ENCODE peak calls at places on chromosomes 6 and 20, in six cellular contexts. One of them, this sample, is unnamed.

GRCh38 chr6:161836643-161837448 is 563.0 kb upstream of the AGPAT4 start:
- DNase-seq in effector CD8-positive, alpha-beta T cell: no peak
- DNase-seq in GF-D8: no peak
- DNase-seq in memory B cell: no peak
- DNase-seq in naive thymus-derived CD4-positive, alpha-beta T cell: no peak
- DNase-seq in HCT116: peak
- DNase-seq in this sample: no peak

GRCh38 chr20:61901421-61902212 is 164.1 kb downstream of the TAF4 start:
- DNase-seq in effector CD8-positive, alpha-beta T cell: no peak
- DNase-seq in GF-D8: no peak
- DNase-seq in memory B cell: no peak
- DNase-seq in naive thymus-derived CD4-positive, alpha-beta T cell: no peak
- DNase-seq in HCT116: no peak
- DNase-seq in this sample: no peak

GRCh38 chr6:5302220-5302946 is 41.1 kb downstream of the FARS2 start:
- DNase-seq in effector CD8-positive, alpha-beta T cell: no peak
- DNase-seq in GF-D8: peak
- DNase-seq in memory B cell: no peak
- DNase-seq in naive thymus-derived CD4-positive, alpha-beta T cell: no peak
- DNase-seq in HCT116: no peak
- DNase-seq in this sample: peak

GRCh38 chr6:36442671-36443497 is at the start of the genes KCTD20 and PXT1:
- DNase-seq in effector CD8-positive, alpha-beta T cell: peak
- DNase-seq in GF-D8: peak
- DNase-seq in memory B cell: peak
- DNase-seq in naive thymus-derived CD4-positive, alpha-beta T cell: peak
- DNase-seq in HCT116: peak
- DNase-seq in this sample: peak

GRCh38 chr20:3433720-3434119 is 26.3 kb upstream of the DNAAF9 start:
- DNase-seq in effector CD8-positive, alpha-beta T cell: no peak
- DNase-seq in GF-D8: no peak
- DNase-seq in memory B cell: no peak
- DNase-seq in naive thymus-derived CD4-positive, alpha-beta T cell: no peak
- DNase-seq in HCT116: no peak
- DNase-seq in this sample: no peak

GRCh38 chr6:153616506-153616905 is 422.5 kb upstream of the OPRM1 start:
- DNase-seq in effector CD8-positive, alpha-beta T cell: no peak
- DNase-seq in GF-D8: no peak
- DNase-seq in memory B cell: no peak
- DNase-seq in naive thymus-derived CD4-positive, alpha-beta T cell: no peak
- DNase-seq in HCT116: no peak
- DNase-seq in this sample: no peak

GRCh38 chr6:113481441-113481840 is 375.7 kb upstream of the MARCKS start:
- DNase-seq in effector CD8-positive, alpha-beta T cell: no peak
- DNase-seq in GF-D8: no peak
- DNase-seq in memory B cell: no peak
- DNase-seq in naive thymus-derived CD4-positive, alpha-beta T cell: no peak
- DNase-seq in HCT116: no peak
- DNase-seq in this sample: no peak

GRCh38 chr6:20853828-20854227 is 319.6 kb downstream of the CDKAL1 start:
- DNase-seq in effector CD8-positive, alpha-beta T cell: no peak
- DNase-seq in GF-D8: no peak
- DNase-seq in memory B cell: no peak
- DNase-seq in naive thymus-derived CD4-positive, alpha-beta T cell: no peak
- DNase-seq in HCT116: no peak
- DNase-seq in this sample: no peak

GRCh38 chr20:59165794-59166709 is 2.4 kb downstream of the ZNF831 start:
- DNase-seq in effector CD8-positive, alpha-beta T cell: no peak
- DNase-seq in GF-D8: no peak
- DNase-seq in memory B cell: no peak
- DNase-seq in naive thymus-derived CD4-positive, alpha-beta T cell: peak
- DNase-seq in HCT116: no peak
- DNase-seq in this sample: no peak

GRCh38 chr6:45626087-45626891 is 248.6 kb upstream of the SUPT3H start:
- DNase-seq in effector CD8-positive, alpha-beta T cell: no peak
- DNase-seq in GF-D8: no peak
- DNase-seq in memory B cell: no peak
- DNase-seq in naive thymus-derived CD4-positive, alpha-beta T cell: no peak
- DNase-seq in HCT116: no peak
- DNase-seq in this sample: no peak

GRCh38 chr20:45306431-45306982 is at the start of gene RBPJL:
- DNase-seq in effector CD8-positive, alpha-beta T cell: peak
- DNase-seq in GF-D8: no peak
- DNase-seq in memory B cell: peak
- DNase-seq in naive thymus-derived CD4-positive, alpha-beta T cell: no peak
- DNase-seq in HCT116: no peak
- DNase-seq in this sample: peak

GRCh38 chr20:62977613-62978558 is 25.4 kb downstream of the SLC17A9 start:
- DNase-seq in effector CD8-positive, alpha-beta T cell: peak
- DNase-seq in GF-D8: no peak
- DNase-seq in memory B cell: peak
- DNase-seq in naive thymus-derived CD4-positive, alpha-beta T cell: peak
- DNase-seq in HCT116: peak
- DNase-seq in this sample: peak

GRCh38 chr20:25310268-25310920 is 62.5 kb downstream of the PYGB start:
- DNase-seq in effector CD8-positive, alpha-beta T cell: no peak
- DNase-seq in GF-D8: no peak
- DNase-seq in memory B cell: no peak
- DNase-seq in naive thymus-derived CD4-positive, alpha-beta T cell: no peak
- DNase-seq in HCT116: peak
- DNase-seq in this sample: peak

GRCh38 chr20:60056345-60057122 is 98.3 kb downstream of the CDH26 start:
- DNase-seq in effector CD8-positive, alpha-beta T cell: no peak
- DNase-seq in GF-D8: peak
- DNase-seq in memory B cell: no peak
- DNase-seq in naive thymus-derived CD4-positive, alpha-beta T cell: no peak
- DNase-seq in HCT116: no peak
- DNase-seq in this sample: no peak